ENCODE peak calls at places on chromosomes 12 and 14, in nine cellular contexts. One of them, this sample, is unnamed.

GRCh38 chr12:52630104-52630500 is 11.7 kb upstream of the KRT73 start:
- DNase-seq in activated naive CD8-positive, alpha-beta T cell treated with anti-CD3 and anti-CD28 coated beads, Interleukin-2, amount 50 U/mL, for 16 hours: no peak
- DNase-seq in AG10803: no peak
- DNase-seq in AG08396: no peak
- DNase-seq in GM10248: no peak
- DNase-seq in upper lobe of right lung: no peak
- DNase-seq in NCI-H1092: no peak
- DNase-seq in heart left ventricle: no peak
- DNase-seq in cardiac muscle cell: no peak
- DNase-seq in this sample: no peak

GRCh38 chr14:91897121-91897701 is 29.9 kb upstream of the TC2N start:
- DNase-seq in activated naive CD8-positive, alpha-beta T cell treated with anti-CD3 and anti-CD28 coated beads, Interleukin-2, amount 50 U/mL, for 16 hours: no peak
- DNase-seq in AG10803: peak
- DNase-seq in AG08396: peak
- DNase-seq in GM10248: no peak
- DNase-seq in upper lobe of right lung: peak
- DNase-seq in NCI-H1092: no peak
- DNase-seq in heart left ventricle: no peak
- DNase-seq in cardiac muscle cell: peak
- DNase-seq in this sample: no peak

GRCh38 chr12:124236651-124237050 is 58.2 kb upstream of the RFLNA start:
- DNase-seq in activated naive CD8-positive, alpha-beta T cell treated with anti-CD3 and anti-CD28 coated beads, Interleukin-2, amount 50 U/mL, for 16 hours: no peak
- DNase-seq in AG10803: peak
- DNase-seq in AG08396: peak
- DNase-seq in GM10248: no peak
- DNase-seq in upper lobe of right lung: no peak
- DNase-seq in NCI-H1092: no peak
- DNase-seq in heart left ventricle: no peak
- DNase-seq in cardiac muscle cell: peak
- DNase-seq in this sample: no peak

GRCh38 chr14:70665448-70666363 is 24.0 kb downstream of the TTC9 start:
- DNase-seq in activated naive CD8-positive, alpha-beta T cell treated with anti-CD3 and anti-CD28 coated beads, Interleukin-2, amount 50 U/mL, for 16 hours: no peak
- DNase-seq in AG10803: peak
- DNase-seq in AG08396: no peak
- DNase-seq in GM10248: peak
- DNase-seq in upper lobe of right lung: peak
- DNase-seq in NCI-H1092: peak
- DNase-seq in heart left ventricle: no peak
- DNase-seq in cardiac muscle cell: no peak
- DNase-seq in this sample: no peak

GRCh38 chr14:63896278-63896720 is 43.5 kb downstream of the SYNE2 start:
- DNase-seq in activated naive CD8-positive, alpha-beta T cell treated with anti-CD3 and anti-CD28 coated beads, Interleukin-2, amount 50 U/mL, for 16 hours: no peak
- DNase-seq in AG10803: peak
- DNase-seq in AG08396: peak
- DNase-seq in GM10248: no peak
- DNase-seq in upper lobe of right lung: no peak
- DNase-seq in NCI-H1092: peak
- DNase-seq in heart left ventricle: no peak
- DNase-seq in cardiac muscle cell: peak
- DNase-seq in this sample: no peak

GRCh38 chr12:98754095-98754494 is 109.0 kb downstream of the APAF1 start:
- DNase-seq in activated naive CD8-positive, alpha-beta T cell treated with anti-CD3 and anti-CD28 coated beads, Interleukin-2, amount 50 U/mL, for 16 hours: no peak
- DNase-seq in AG10803: peak
- DNase-seq in AG08396: peak
- DNase-seq in GM10248: peak
- DNase-seq in upper lobe of right lung: no peak
- DNase-seq in NCI-H1092: no peak
- DNase-seq in heart left ventricle: no peak
- DNase-seq in cardiac muscle cell: peak
- DNase-seq in this sample: no peak

GRCh38 chr12:68530965-68531364 is 79.7 kb upstream of the RAP1B start:
- DNase-seq in activated naive CD8-positive, alpha-beta T cell treated with anti-CD3 and anti-CD28 coated beads, Interleukin-2, amount 50 U/mL, for 16 hours: no peak
- DNase-seq in AG10803: peak
- DNase-seq in AG08396: peak
- DNase-seq in GM10248: no peak
- DNase-seq in upper lobe of right lung: no peak
- DNase-seq in NCI-H1092: no peak
- DNase-seq in heart left ventricle: no peak
- DNase-seq in cardiac muscle cell: peak
- DNase-seq in this sample: no peak

GRCh38 chr14:92409069-92409468 is 86.1 kb downstream of the SLC24A4 start:
- DNase-seq in activated naive CD8-positive, alpha-beta T cell treated with anti-CD3 and anti-CD28 coated beads, Interleukin-2, amount 50 U/mL, for 16 hours: no peak
- DNase-seq in AG10803: peak
- DNase-seq in AG08396: no peak
- DNase-seq in GM10248: no peak
- DNase-seq in upper lobe of right lung: no peak
- DNase-seq in NCI-H1092: no peak
- DNase-seq in heart left ventricle: no peak
- DNase-seq in cardiac muscle cell: peak
- DNase-seq in this sample: no peak

GRCh38 chr12:79251356-79251755 is 386.8 kb downstream of the SYT1 start:
- DNase-seq in activated naive CD8-positive, alpha-beta T cell treated with anti-CD3 and anti-CD28 coated beads, Interleukin-2, amount 50 U/mL, for 16 hours: no peak
- DNase-seq in AG10803: no peak
- DNase-seq in AG08396: no peak
- DNase-seq in GM10248: no peak
- DNase-seq in upper lobe of right lung: no peak
- DNase-seq in NCI-H1092: no peak
- DNase-seq in heart left ventricle: no peak
- DNase-seq in cardiac muscle cell: no peak
- DNase-seq in this sample: no peak

GRCh38 chr14:95533391-95533821 is 1.4 kb upstream of the GLRX5 start:
- DNase-seq in activated naive CD8-positive, alpha-beta T cell treated with anti-CD3 and anti-CD28 coated beads, Interleukin-2, amount 50 U/mL, for 16 hours: no peak
- DNase-seq in AG10803: peak
- DNase-seq in AG08396: peak
- DNase-seq in GM10248: no peak
- DNase-seq in upper lobe of right lung: no peak
- DNase-seq in NCI-H1092: peak
- DNase-seq in heart left ventricle: no peak
- DNase-seq in cardiac muscle cell: peak
- DNase-seq in this sample: peak

GRCh38 chr14:38127784-38128183 is 79.9 kb upstream of the SSTR1 start:
- DNase-seq in activated naive CD8-positive, alpha-beta T cell treated with anti-CD3 and anti-CD28 coated beads, Interleukin-2, amount 50 U/mL, for 16 hours: no peak
- DNase-seq in AG10803: peak
- DNase-seq in AG08396: peak
- DNase-seq in GM10248: no peak
- DNase-seq in upper lobe of right lung: no peak
- DNase-seq in NCI-H1092: no peak
- DNase-seq in heart left ventricle: no peak
- DNase-seq in cardiac muscle cell: peak
- DNase-seq in this sample: no peak

GRCh38 chr12:2344476-2344875 is 291.7 kb downstream of the CACNA1C start:
- DNase-seq in activated naive CD8-positive, alpha-beta T cell treated with anti-CD3 and anti-CD28 coated beads, Interleukin-2, amount 50 U/mL, for 16 hours: no peak
- DNase-seq in AG10803: no peak
- DNase-seq in AG08396: no peak
- DNase-seq in GM10248: no peak
- DNase-seq in upper lobe of right lung: no peak
- DNase-seq in NCI-H1092: no peak
- DNase-seq in heart left ventricle: no peak
- DNase-seq in cardiac muscle cell: no peak
- DNase-seq in this sample: no peak

GRCh38 chr12:1914116-1914911 is 4.1 kb downstream of the CACNA2D4 start:
- DNase-seq in activated naive CD8-positive, alpha-beta T cell treated with anti-CD3 and anti-CD28 coated beads, Interleukin-2, amount 50 U/mL, for 16 hours: no peak
- DNase-seq in AG10803: no peak
- DNase-seq in AG08396: peak
- DNase-seq in GM10248: peak
- DNase-seq in upper lobe of right lung: no peak
- DNase-seq in NCI-H1092: no peak
- DNase-seq in heart left ventricle: no peak
- DNase-seq in cardiac muscle cell: no peak
- DNase-seq in this sample: no peak

GRCh38 chr12:54300732-54301427 is at the start of gene NFE2:
- DNase-seq in activated naive CD8-positive, alpha-beta T cell treated with anti-CD3 and anti-CD28 coated beads, Interleukin-2, amount 50 U/mL, for 16 hours: no peak
- DNase-seq in AG10803: peak
- DNase-seq in AG08396: peak
- DNase-seq in GM10248: no peak
- DNase-seq in upper lobe of right lung: peak
- DNase-seq in NCI-H1092: peak
- DNase-seq in heart left ventricle: peak
- DNase-seq in cardiac muscle cell: peak
- DNase-seq in this sample: peak

GRCh38 chr14:38279556-38279955 is 23.7 kb upstream of the CLEC14A start:
- DNase-seq in activated naive CD8-positive, alpha-beta T cell treated with anti-CD3 and anti-CD28 coated beads, Interleukin-2, amount 50 U/mL, for 16 hours: no peak
- DNase-seq in AG10803: no peak
- DNase-seq in AG08396: no peak
- DNase-seq in GM10248: no peak
- DNase-seq in upper lobe of right lung: no peak
- DNase-seq in NCI-H1092: no peak
- DNase-seq in heart left ventricle: no peak
- DNase-seq in cardiac muscle cell: no peak
- DNase-seq in this sample: no peak

GRCh38 chr12:2011641-2012607 is 7.7 kb upstream of the DCP1B start:
- DNase-seq in activated naive CD8-positive, alpha-beta T cell treated with anti-CD3 and anti-CD28 coated beads, Interleukin-2, amount 50 U/mL, for 16 hours: no peak
- DNase-seq in AG10803: no peak
- DNase-seq in AG08396: no peak
- DNase-seq in GM10248: no peak
- DNase-seq in upper lobe of right lung: no peak
- DNase-seq in NCI-H1092: peak
- DNase-seq in heart left ventricle: no peak
- DNase-seq in cardiac muscle cell: no peak
- DNase-seq in this sample: no peak

GRCh38 chr12:128091931-128092330 is 175.0 kb upstream of the TMEM132C start:
- DNase-seq in activated naive CD8-positive, alpha-beta T cell treated with anti-CD3 and anti-CD28 coated beads, Interleukin-2, amount 50 U/mL, for 16 hours: no peak
- DNase-seq in AG10803: no peak
- DNase-seq in AG08396: no peak
- DNase-seq in GM10248: no peak
- DNase-seq in upper lobe of right lung: no peak
- DNase-seq in NCI-H1092: no peak
- DNase-seq in heart left ventricle: no peak
- DNase-seq in cardiac muscle cell: no peak
- DNase-seq in this sample: no peak

GRCh38 chr14:95226801-95227200 is 69.5 kb upstream of the DICER1 start:
- DNase-seq in activated naive CD8-positive, alpha-beta T cell treated with anti-CD3 and anti-CD28 coated beads, Interleukin-2, amount 50 U/mL, for 16 hours: no peak
- DNase-seq in AG10803: no peak
- DNase-seq in AG08396: no peak
- DNase-seq in GM10248: no peak
- DNase-seq in upper lobe of right lung: no peak
- DNase-seq in NCI-H1092: peak
- DNase-seq in heart left ventricle: no peak
- DNase-seq in cardiac muscle cell: no peak
- DNase-seq in this sample: peak

GRCh38 chr12:66048843-66049537 is 81.6 kb downstream of the LLPH start:
- DNase-seq in activated naive CD8-positive, alpha-beta T cell treated with anti-CD3 and anti-CD28 coated beads, Interleukin-2, amount 50 U/mL, for 16 hours: no peak
- DNase-seq in AG10803: peak
- DNase-seq in AG08396: no peak
- DNase-seq in GM10248: no peak
- DNase-seq in upper lobe of right lung: no peak
- DNase-seq in NCI-H1092: no peak
- DNase-seq in heart left ventricle: no peak
- DNase-seq in cardiac muscle cell: peak
- DNase-seq in this sample: no peak

GRCh38 chr12:7642876-7643309 is 22.8 kb downstream of the APOBEC1 start:
- DNase-seq in activated naive CD8-positive, alpha-beta T cell treated with anti-CD3 and anti-CD28 coated beads, Interleukin-2, amount 50 U/mL, for 16 hours: no peak
- DNase-seq in AG10803: no peak
- DNase-seq in AG08396: no peak
- DNase-seq in GM10248: no peak
- DNase-seq in upper lobe of right lung: no peak
- DNase-seq in NCI-H1092: no peak
- DNase-seq in heart left ventricle: no peak
- DNase-seq in cardiac muscle cell: peak
- DNase-seq in this sample: no peak

GRCh38 chr12:113174461-113175384 is 10.6 kb downstream of the DDX54 start:
- DNase-seq in activated naive CD8-positive, alpha-beta T cell treated with anti-CD3 and anti-CD28 coated beads, Interleukin-2, amount 50 U/mL, for 16 hours: peak
- DNase-seq in AG10803: peak
- DNase-seq in AG08396: peak
- DNase-seq in GM10248: peak
- DNase-seq in upper lobe of right lung: peak
- DNase-seq in NCI-H1092: peak
- DNase-seq in heart left ventricle: peak
- DNase-seq in cardiac muscle cell: peak
- DNase-seq in this sample: no peak

GRCh38 chr12:132445884-132446471 is 44.0 kb upstream of the FBRSL1 start:
- DNase-seq in activated naive CD8-positive, alpha-beta T cell treated with anti-CD3 and anti-CD28 coated beads, Interleukin-2, amount 50 U/mL, for 16 hours: no peak
- DNase-seq in AG10803: peak
- DNase-seq in AG08396: no peak
- DNase-seq in GM10248: no peak
- DNase-seq in upper lobe of right lung: peak
- DNase-seq in NCI-H1092: no peak
- DNase-seq in heart left ventricle: peak
- DNase-seq in cardiac muscle cell: peak
- DNase-seq in this sample: peak